ENCODE peak calls at places on chromosomes 1 and 21, in eight cellular contexts. U is NK-92 treated with Interleukin-12 subunit alpha and Interleukin-12 subunit beta, amount 100 ng/mL, for 24 hours; K is colonic mucosa; T is breast epithelium; F is GM23248; I is fibroblast of pulmonary artery; M is GM04503; Z is endodermal cell. S is an unnamed sample.
A peak's percentile ranks its signal among the peaks of the same experiment; 100 is the strongest.

GRCh38 chr1:160850993-160851392 is 11.7 kb downstream of the CD244 start:
- DNase-seq in U (no peak), K (no peak), T (no peak), F (no peak), I (no peak), M (no peak), Z (no peak), S (no peak)

GRCh38 chr1:27535386-27535785 is 45.4 kb upstream of the WASF2 start:
- DNase-seq in U (no peak), K (no peak), T (no peak), F (no peak), I (no peak), M (no peak), Z (no peak), S (no peak)

GRCh38 chr1:152026895-152027294 is 9.9 kb downstream of the S100A11 start:
- DNase-seq in U (no peak), K (no peak), T (no peak), F (no peak), I (peak; percentile 21), M (no peak), Z (no peak), S (peak; percentile 34)

GRCh38 chr1:113835686-113836290 is 23.5 kb upstream of the RSBN1 start:
- DNase-seq in U (no peak), K (no peak), T (no peak), F (peak; percentile 70), I (peak; percentile 79), M (no peak), Z (no peak), S (peak; percentile 75)

GRCh38 chr21:41703857-41704501 is 62.9 kb downstream of the RIPK4 start:
- DNase-seq in U (no peak), K (peak; percentile 87), T (peak; percentile 79), F (no peak), I (no peak), M (no peak), Z (no peak), S (no peak)

GRCh38 chr1:63010898-63011660 is 227.1 kb downstream of the ATG4C start:
- DNase-seq in U (no peak), K (no peak), T (no peak), F (no peak), I (no peak), M (no peak), Z (no peak), S (no peak)

GRCh38 chr1:222099746-222100145 is 357.9 kb upstream of the DUSP10 start:
- DNase-seq in U (no peak), K (no peak), T (no peak), F (no peak), I (no peak), M (no peak), Z (no peak), S (no peak)

GRCh38 chr1:145995148-145995851 is 1.1 kb downstream of the TXNIP start:
- DNase-seq in U (no peak), K (no peak), T (no peak), F (peak; percentile 34), I (no peak), M (no peak), Z (peak; percentile 30), S (no peak)

GRCh38 chr1:48470506-48470905 is 1.5 kb downstream of the SPATA6 start:
- DNase-seq in U (no peak), K (peak; percentile 49), T (no peak), F (peak; percentile 61), I (peak; percentile 52), M (no peak), Z (peak; percentile 74), S (peak; percentile 20)

GRCh38 chr1:14820320-14821085 is 222.0 kb downstream of the KAZN start:
- DNase-seq in U (no peak), K (no peak), T (no peak), F (no peak), I (no peak), M (no peak), Z (no peak), S (no peak)

GRCh38 chr1:201183728-201184127 is 6.9 kb upstream of the IGFN1 start:
- DNase-seq in U (no peak), K (no peak), T (no peak), F (no peak), I (no peak), M (no peak), Z (no peak), S (no peak)

GRCh38 chr1:53765656-53766055 is 26.7 kb upstream of the GLIS1 start:
- DNase-seq in U (no peak), K (no peak), T (no peak), F (peak; percentile 66), I (peak; percentile 78), M (no peak), Z (no peak), S (peak; percentile 72)

GRCh38 chr1:12167493-12168429 is 970 bp downstream of the TNFRSF1B start:
- DNase-seq in U (no peak), K (no peak), T (no peak), F (no peak), I (no peak), M (no peak), Z (no peak), S (no peak)

S was measured in cardiac muscle cell.